ENCODE peak calls at places on chromosomes 2 and 18, in seven cellular contexts. L is upper lobe of right lung; C is GM23248; N is IMR-90; R is body of pancreas; Q is CD8-positive, alpha-beta memory T cell; U is pancreas. M is an unnamed sample. For H3K4me1 and H3K9me3, the result is how much of the 10 kb centered on the place peaks cover.

GRCh38 chr2:36569267-36569860 is 28.6 kb downstream of the FEZ2 start:
- DNase-seq in R (no peak), L (no peak), C (peak), U (no peak), N (no peak), Q (no peak), M (no peak)

GRCh38 chr18:36693931-36694661 is 134.7 kb downstream of the TPGS2 start:
- DNase-seq in C (peak), R (no peak), U (no peak), N (peak), L (no peak), Q (no peak), M (no peak)

GRCh38 chr2:177289824-177290632 is 25.5 kb upstream of the NFE2L2 start:
- DNase-seq in R (no peak), Q (no peak), N (no peak), C (no peak), L (no peak), U (no peak), M (no peak)

GRCh38 chr2:135203944-135204343 is 151.9 kb downstream of the RAB3GAP1 start:
- DNase-seq in Q (no peak), R (no peak), C (no peak), N (no peak), U (no peak), L (no peak), M (no peak)

GRCh38 chr2:164046040-164046439 is 310.2 kb upstream of the FIGN start:
- DNase-seq in C (no peak), U (no peak), N (no peak), L (no peak), Q (no peak), R (no peak), M (no peak)

GRCh38 chr18:63237486-63237885 is 82.1 kb downstream of the BCL2 start:
- DNase-seq in Q (no peak), U (no peak), L (no peak), R (no peak), N (no peak), C (no peak), M (no peak)

GRCh38 chr2:210198326-210198725 is 26.9 kb downstream of the ACADL start:
- DNase-seq in L (no peak), R (no peak), C (peak), U (no peak), N (peak), Q (no peak), M (no peak)

GRCh38 chr2:217901826-217902225 is 101.0 kb downstream of the TNS1 start:
- DNase-seq in U (peak), N (peak), R (no peak), Q (no peak), L (no peak), C (peak), M (no peak)

GRCh38 chr2:81895620-81896245 is 1591.2 kb upstream of the LRRTM1 start:
- DNase-seq in N (no peak), U (no peak), Q (no peak), R (no peak), L (no peak), C (no peak), M (no peak)

GRCh38 chr18:7941533-7941932 is 374.4 kb downstream of the PTPRM start:
- DNase-seq in Q (no peak), U (peak), C (no peak), L (peak), N (no peak), R (peak), M (no peak)

GRCh38 chr2:8754056-8754790 is 72.4 kb downstream of the ID2 start:
- DNase-seq in Q (no peak), N (peak), L (no peak), C (peak), U (no peak), R (no peak), M (no peak)

GRCh38 chr2:1784087-1784486 is 39.8 kb upstream of the PXDN start:
- DNase-seq in U (no peak), N (peak), R (no peak), C (peak), L (no peak), Q (peak), M (no peak)

GRCh38 chr2:189012373-189012772 is 38.2 kb downstream of the COL3A1 start:
- DNase-seq in N (no peak), C (no peak), U (no peak), L (no peak), Q (no peak), R (no peak), M (no peak)

GRCh38 chr18:52554180-52554579 is 214.2 kb downstream of the DCC start:
- DNase-seq in U (no peak), Q (no peak), L (no peak), C (no peak), N (no peak), R (no peak), M (no peak)

GRCh38 chr18:31302991-31303390 is 15.0 kb upstream of the DSG1 start:
- DNase-seq in N (peak), C (no peak), U (no peak), L (no peak), Q (no peak), R (no peak), M (no peak)

GRCh38 chr18:36752929-36753865 is 75.6 kb downstream of the TPGS2 start:
- DNase-seq in C (no peak), Q (no peak), U (no peak), R (no peak), N (peak), L (no peak), M (no peak)

GRCh38 chr2:72325592-72326422 is 178.1 kb upstream of the CYP26B1 start:
- DNase-seq in U (no peak), N (peak), Q (no peak), R (peak), L (no peak), C (peak), M (no peak)

GRCh38 chr18:67242001-67242400 is 274.5 kb downstream of the DSEL start:
- DNase-seq in Q (no peak), C (no peak), N (no peak), L (no peak), R (no peak), U (no peak), M (no peak)

GRCh38 chr2:143823856-143824255 is 694.6 kb downstream of the ARHGAP15 start:
- DNase-seq in U (no peak), N (no peak), Q (no peak), R (no peak), C (no peak), L (no peak), M (no peak)

GRCh38 chr2:238338710-238339394 is 18.5 kb downstream of the TRAF3IP1 start:
- DNase-seq in U (no peak), C (no peak), R (no peak), Q (no peak), N (no peak), L (no peak), M (no peak)

GRCh38 chr2:36785179-36785795 is 88.8 kb downstream of the VIT start:
- DNase-seq in C (peak), N (peak), R (peak), U (peak), L (no peak), Q (peak), M (peak)

GRCh38 chr2:26088038-26088643 is 54.3 kb downstream of the RAB10 start:
- DNase-seq in N (peak), Q (no peak), R (no peak), L (no peak), U (no peak), C (peak), M (no peak)

GRCh38 chr18:57077786-57078552 is 68.9 kb upstream of the BOD1L2 start:
- DNase-seq in L (no peak), U (no peak), N (no peak), Q (no peak), C (no peak), R (no peak), M (no peak)

GRCh38 chr2:187529977-187530721 is 24.1 kb downstream of the TFPI start:
- DNase-seq in Q (no peak), U (no peak), L (no peak), R (no peak), C (no peak), N (no peak), M (no peak)

GRCh38 chr2:52117299-52117698 is 1085.4 kb upstream of the NRXN1 start:
- DNase-seq in Q (no peak), U (no peak), N (peak), R (no peak), C (peak), L (no peak), M (no peak)

DNA sequence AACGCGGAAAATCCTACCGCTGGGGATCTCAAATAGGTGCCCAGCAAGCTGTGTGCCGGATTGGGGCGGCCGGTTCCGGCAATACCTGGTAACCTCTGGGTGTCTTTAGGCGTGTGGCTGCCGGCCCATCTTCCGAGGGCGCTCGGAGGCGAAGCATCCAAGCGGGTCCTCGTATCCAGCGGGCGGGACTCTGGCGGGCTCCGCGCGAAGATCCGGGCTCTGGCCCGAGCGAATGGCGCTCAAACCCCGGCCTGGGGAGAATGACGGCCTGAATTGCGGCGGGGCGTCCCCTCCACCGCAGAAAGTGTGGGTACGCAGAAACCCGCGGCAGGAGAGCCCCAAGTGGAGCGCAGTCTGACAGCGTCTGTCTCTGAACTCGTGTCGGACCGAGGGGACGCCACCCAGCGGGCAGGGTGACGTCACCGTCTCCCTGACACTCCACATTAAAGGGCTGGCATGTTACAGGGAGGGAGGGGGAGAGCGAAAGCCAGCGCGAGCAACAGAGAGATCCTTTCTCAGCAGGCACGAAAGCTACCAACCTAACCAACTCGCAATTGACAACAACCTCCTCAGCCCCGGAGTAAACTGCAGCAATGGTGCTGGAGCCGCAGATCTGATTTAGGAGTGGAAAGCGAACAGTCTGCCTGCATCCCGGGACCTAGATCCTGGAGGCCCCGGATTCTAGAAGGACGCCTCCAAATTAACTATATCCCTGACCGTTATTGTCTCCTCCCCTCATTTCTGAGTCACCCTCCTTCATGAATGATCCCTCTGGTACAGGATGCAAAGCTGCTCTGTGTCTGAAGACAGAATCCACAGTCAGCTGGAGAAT is at the start of gene SKOR2:
- DNase-seq in L (no peak), Q (no peak), C (no peak), U (no peak), R (no peak), N (no peak), M (no peak)
- H3K4me1 ChIP-seq in L (under half), Q (under half), C (under half), U (under half), R (under half), N (under half), M (under half)

GRCh38 chr2:240528406-240529040 is 29.3 kb downstream of the ANKMY1 start:
- DNase-seq in C (no peak), U (no peak), R (no peak), L (no peak), Q (no peak), N (no peak), M (no peak)

GRCh38 chr2:240531038-240531437 is 26.8 kb downstream of the ANKMY1 start:
- DNase-seq in N (no peak), R (no peak), U (no peak), Q (no peak), C (no peak), L (no peak), M (no peak)

GRCh38 chr2:240527153-240527750 is 30.5 kb downstream of the ANKMY1 start:
- DNase-seq in L (no peak), N (no peak), Q (no peak), C (no peak), R (no peak), U (no peak), M (no peak)

GRCh38 chr2:240530181-240530580 is 27.6 kb downstream of the ANKMY1 start:
- DNase-seq in U (no peak), Q (no peak), R (no peak), L (no peak), C (no peak), N (no peak), M (no peak)

GRCh38 chr2:240529344-240529999 is 28.3 kb downstream of the ANKMY1 start:
- DNase-seq in L (no peak), C (no peak), R (no peak), U (no peak), N (no peak), Q (no peak), M (no peak)
- H3K9me3 ChIP-seq in L (under half), C (under half), R (under half), U (under half), N (under half), Q (under half), M (under half)

GRCh38 chr18:25538175-25538922 is 186.4 kb upstream of the ZNF521 start:
- DNase-seq in Q (no peak), U (no peak), C (no peak), L (no peak), N (peak), R (no peak), M (no peak)
- H3K4me1 ChIP-seq in Q (under half), U (under half), C (under half), L (under half), N (under half), R (under half), M (under half)

GRCh38 chr2:65490222-65490621 is 57.8 kb upstream of the SPRED2 start:
- DNase-seq in Q (no peak), L (no peak), N (no peak), R (no peak), U (no peak), C (no peak), M (no peak)

GRCh38 chr2:65488527-65488926 is 56.1 kb upstream of the SPRED2 start:
- DNase-seq in Q (no peak), N (no peak), U (no peak), C (no peak), L (no peak), R (no peak), M (no peak)

GRCh38 chr2:65487404-65487803 is 55.0 kb upstream of the SPRED2 start:
- DNase-seq in L (no peak), R (no peak), N (no peak), U (no peak), Q (no peak), C (no peak), M (no peak)

GRCh38 chr2:65491381-65491903 is 59.0 kb upstream of the SPRED2 start:
- DNase-seq in Q (no peak), N (no peak), C (peak), R (no peak), U (no peak), L (no peak), M (no peak)

GRCh38 chr2:65489269-65489668 is 56.9 kb upstream of the SPRED2 start:
- DNase-seq in Q (no peak), U (no peak), N (no peak), R (no peak), L (no peak), C (no peak), M (no peak)
- H3K9me3 ChIP-seq in Q (under half), U (under half), N (under half), R (under half), L (under half), C (under half), M (under half)